ENCODE peak calls at places on chromosomes 1 and 21, in six cellular contexts. Q, S, Z, X, K and G are unnamed samples.

GRCh38 chr1:186474208-186474607 is 13.3 kb upstream of the PDC start:
- DNase-seq in Q (no peak), K (peak), S (no peak), X (peak), Z (no peak), G (no peak)

GRCh38 chr1:157803851-157804250 is 16.1 kb downstream of the FCRL1 start:
- DNase-seq in Q (peak), S (no peak), K (no peak), X (no peak), Z (no peak), G (no peak)

GRCh38 chr1:52266507-52266906 is 99.5 kb downstream of the CC2D1B start:
- DNase-seq in Q (no peak), Z (no peak), K (no peak), X (no peak), S (no peak), G (no peak)

GRCh38 chr1:156680056-156680455 is 2.8 kb upstream of the NES start:
- DNase-seq in S (no peak), K (no peak), Q (no peak), X (no peak), Z (no peak), G (no peak)

GRCh38 chr1:240309804-240310203 is 218.1 kb downstream of the FMN2 start:
- DNase-seq in X (no peak), K (no peak), Z (no peak), S (no peak), Q (no peak), G (no peak)

GRCh38 chr1:8356256-8357209 is 38.6 kb downstream of the SLC45A1 start:
- DNase-seq in Z (no peak), S (no peak), X (no peak), K (no peak), Q (no peak), G (no peak)

GRCh38 chr1:41500378-41500777 is 15.9 kb upstream of the EDN2 start:
- DNase-seq in K (no peak), Z (peak), S (no peak), X (no peak), Q (peak), G (no peak)

GRCh38 chr1:11634759-11635158 is 19.5 kb downstream of the FBXO2 start:
- DNase-seq in Q (no peak), S (no peak), K (no peak), Z (no peak), X (no peak), G (no peak)

GRCh38 chr21:45110873-45111624 is 36.7 kb downstream of the ADARB1 start:
- DNase-seq in X (no peak), S (peak), Q (no peak), K (no peak), Z (no peak), G (no peak)

GRCh38 chr1:217924924-217925323 is 293.8 kb downstream of the SPATA17 start:
- DNase-seq in X (no peak), S (no peak), Z (no peak), Q (no peak), K (no peak), G (no peak)

GRCh38 chr1:182633657-182634281 is 29.6 kb upstream of the RGS16 start:
- DNase-seq in Z (no peak), K (no peak), S (no peak), Q (no peak), X (no peak), G (no peak)

GRCh38 chr1:39829791-39830533 is 41.3 kb upstream of the BMP8B start:
- DNase-seq in X (no peak), Q (no peak), S (no peak), Z (no peak), K (no peak), G (no peak)

DNA sequence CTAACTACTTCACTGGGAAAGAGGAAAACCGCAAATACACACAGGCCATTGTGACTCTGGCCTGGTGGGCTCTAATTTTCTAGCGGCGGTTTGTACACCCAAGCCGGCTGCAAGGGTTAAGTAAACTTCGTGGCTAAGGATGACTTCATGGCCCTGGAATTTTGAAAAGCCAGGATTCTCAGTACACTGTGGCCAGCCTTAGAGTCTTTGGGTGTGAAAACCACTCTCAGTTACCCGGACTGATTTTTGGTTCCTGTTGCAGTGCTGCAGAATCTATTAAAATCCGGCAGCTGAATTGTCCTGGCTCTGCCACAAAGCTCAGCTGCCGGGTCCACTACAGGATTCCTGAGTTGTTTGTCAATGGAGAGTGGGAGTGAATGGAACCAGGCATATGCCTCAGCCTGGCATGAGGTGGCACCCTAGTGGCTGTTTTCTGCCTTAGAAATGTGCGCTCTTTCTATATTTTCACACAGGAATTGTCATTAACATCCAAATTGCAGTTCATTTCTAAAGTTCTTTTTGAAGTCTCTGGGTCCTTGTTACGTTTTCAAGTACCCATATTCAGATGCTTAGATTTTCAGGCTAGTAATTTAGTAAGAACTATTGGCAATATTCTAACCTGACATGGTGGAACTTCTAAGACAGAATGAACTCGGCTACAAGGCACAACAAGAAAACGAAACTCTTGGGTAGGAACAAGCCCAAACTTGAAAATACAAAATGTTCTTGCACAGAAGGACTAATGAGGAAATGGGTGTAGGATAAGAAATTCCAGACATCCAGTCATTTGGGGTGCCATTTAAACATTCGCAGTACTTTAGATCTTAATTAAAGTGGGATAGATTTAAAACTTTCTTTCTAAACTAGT is 255.9 kb downstream of the NFIA start:
- DNase-seq in K (peak), S (no peak), Z (peak), Q (peak), X (peak), G (no peak)
- TF ChIP-seq CTCF in K (peak), S (no peak), Z (no peak), Q (peak), X (peak), G (no peak)

DNA sequence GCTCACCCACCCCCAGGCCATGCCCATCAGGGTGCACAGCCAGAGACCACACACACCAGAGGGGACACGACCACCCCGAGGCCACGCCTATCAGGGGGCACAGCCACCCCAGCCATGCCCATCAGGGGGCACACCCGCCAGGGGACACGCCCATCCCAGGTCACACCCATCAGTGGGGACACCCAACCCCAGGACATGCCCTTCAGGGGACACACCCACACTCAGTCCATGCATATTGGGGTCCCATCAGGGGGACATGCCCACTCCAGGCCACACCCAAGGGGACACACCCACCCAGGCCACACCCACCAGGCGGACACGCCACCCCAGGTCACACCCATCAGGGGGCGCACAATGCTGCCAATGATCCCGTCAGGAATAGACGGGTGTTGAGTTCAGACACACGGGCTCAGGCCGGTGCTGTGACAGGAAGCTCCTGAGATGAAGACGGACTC is 20.7 kb downstream of the MCM3AP start:
- DNase-seq in Z (no peak), X (no peak), S (no peak), Q (no peak), K (no peak), G (no peak)
- TF ChIP-seq CTCF in Z (no peak), X (no peak), S (no peak), Q (no peak), K (no peak), G (no peak)

GRCh38 chr1:246528933-246529731 is 22.1 kb upstream of the SMYD3 start:
- DNase-seq in Z (no peak), K (no peak), S (no peak), Q (no peak), X (no peak), G (no peak)
- TF ChIP-seq CTCF in Z (no peak), K (no peak), S (no peak), Q (no peak), X (no peak), G (no peak)

GRCh38 chr1:44316231-44316759 is 38.8 kb downstream of the ERI3 start:
- DNase-seq in X (no peak), K (peak), Z (no peak), S (no peak), Q (no peak), G (no peak)
- TF ChIP-seq CTCF in X (no peak), K (no peak), Z (no peak), S (no peak), Q (no peak), G (no peak)

GRCh38 chr1:232611834-232612233 is 18.1 kb downstream of the SIPA1L2 start:
- DNase-seq in K (no peak), Q (no peak), Z (no peak), S (no peak), X (no peak), G (no peak)
- TF ChIP-seq CTCF in K (no peak), Q (no peak), Z (no peak), S (no peak), X (no peak), G (no peak)

DNA sequence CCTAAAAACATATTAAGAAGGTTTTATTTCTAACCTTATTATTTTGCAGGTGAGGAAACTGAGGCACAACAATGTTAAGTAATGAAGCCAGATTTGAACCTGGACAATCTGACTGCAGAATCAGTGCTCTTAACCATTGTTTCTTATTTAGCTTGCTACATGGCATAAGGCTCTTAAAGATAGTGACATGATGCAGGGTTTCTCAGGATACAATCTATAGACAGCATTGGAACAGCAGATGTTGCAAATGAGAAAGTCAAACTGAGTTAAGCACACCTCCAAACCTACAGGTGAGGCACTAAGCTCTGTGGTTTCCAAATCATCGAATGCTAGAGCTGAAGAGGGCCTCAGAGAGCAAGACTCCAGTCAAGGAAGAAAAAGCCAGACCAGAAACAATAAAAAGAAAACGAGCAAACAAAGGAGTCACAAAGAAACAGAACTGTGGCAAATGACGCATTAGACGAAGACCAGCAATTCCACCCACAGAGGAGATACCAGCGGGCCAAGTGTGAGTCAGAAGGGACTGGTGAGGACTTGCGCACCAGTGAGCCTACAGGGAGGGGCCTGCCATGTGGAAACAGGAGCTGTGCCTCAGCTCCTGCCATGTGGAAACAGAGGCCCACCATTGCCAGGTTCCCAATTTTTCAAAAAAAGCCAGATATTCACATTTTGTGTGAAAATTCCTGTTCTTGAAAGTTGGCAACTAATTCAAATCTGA is 14.4 kb downstream of the CD58 start:
- DNase-seq in X (no peak), Q (peak), K (peak), S (no peak), Z (peak), G (peak)
- TF ChIP-seq CTCF in X (no peak), Q (no peak), K (peak), S (no peak), Z (no peak), G (no peak)

GRCh38 chr1:167056529-167057296 is 33.5 kb downstream of the GPA33 start:
- DNase-seq in S (peak), Z (no peak), K (no peak), Q (no peak), X (no peak), G (no peak)

GRCh38 chr1:167054531-167054930 is 35.6 kb downstream of the GPA33 start:
- DNase-seq in K (no peak), Q (no peak), S (no peak), X (no peak), Z (no peak), G (no peak)

GRCh38 chr1:167051907-167052306 is 38.3 kb downstream of the GPA33 start:
- DNase-seq in Q (no peak), X (no peak), K (no peak), S (no peak), Z (no peak), G (no peak)

GRCh38 chr1:167054946-167055630 is 35.1 kb downstream of the GPA33 start:
- DNase-seq in Q (no peak), Z (no peak), S (no peak), K (no peak), X (no peak), G (no peak)

GRCh38 chr1:167052389-167052788 is 37.8 kb downstream of the GPA33 start:
- DNase-seq in S (no peak), Z (no peak), X (no peak), K (no peak), Q (no peak), G (no peak)
- TF ChIP-seq CTCF in S (peak), Z (no peak), X (peak), K (peak), Q (no peak), G (no peak)

GRCh38 chr21:29221259-29221744 is 77.4 kb upstream of the BACH1 start:
- DNase-seq in K (peak), Q (no peak), X (no peak), Z (no peak), S (no peak), G (no peak)
- TF ChIP-seq CTCF in K (no peak), Q (no peak), X (no peak), Z (no peak), S (no peak), G (no peak)

GRCh38 chr1:226185153-226186036 is 1.1 kb downstream of the ACBD3 start:
- DNase-seq in S (no peak), Z (no peak), Q (no peak), K (peak), X (no peak), G (no peak)

GRCh38 chr1:226187380-226187779 is 839 bp upstream of the ACBD3 start:
- DNase-seq in K (no peak), Q (no peak), Z (no peak), S (no peak), X (no peak), G (no peak)

GRCh38 chr1:226186124-226187018 is at the start of gene ACBD3:
- DNase-seq in X (peak), Q (peak), S (peak), Z (peak), K (peak), G (peak)

GRCh38 chr1:226187019-226187322 is 430 bp upstream of the ACBD3 start:
- DNase-seq in X (no peak), S (no peak), Z (no peak), Q (no peak), K (no peak), G (no peak)

DNA sequence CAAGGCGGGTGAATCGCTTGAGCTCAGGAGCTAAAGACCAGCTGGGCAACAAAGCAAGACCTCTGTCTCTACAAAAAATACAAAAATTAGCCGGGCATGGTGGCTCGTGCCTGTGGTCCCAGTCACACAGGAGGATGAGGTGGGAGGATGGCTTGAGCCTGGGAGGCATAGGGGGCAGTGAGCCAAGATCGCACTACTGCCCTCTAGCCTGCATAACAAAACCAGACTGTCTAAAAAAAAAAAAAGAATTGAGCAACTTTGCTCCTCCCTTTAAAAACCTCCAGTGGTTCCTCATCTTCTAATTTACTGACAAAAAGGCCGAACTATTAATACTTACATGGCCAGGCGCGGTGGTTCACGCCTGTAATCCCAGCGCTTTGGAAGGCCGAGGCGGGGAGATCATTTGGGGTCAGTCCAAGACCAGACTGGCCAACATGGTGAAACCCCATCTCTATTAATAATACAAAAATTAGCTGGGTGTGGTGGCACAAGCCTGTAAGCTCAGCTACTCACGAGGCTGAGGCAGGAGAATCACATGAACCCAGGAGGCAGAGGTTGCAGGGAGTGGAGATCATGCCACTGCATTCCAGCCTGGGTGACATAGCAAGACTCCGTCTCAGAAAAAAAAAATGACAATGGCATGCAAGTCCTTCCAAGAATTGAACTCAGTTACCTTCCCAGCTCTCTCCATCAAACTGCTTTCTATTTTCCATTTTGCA is 4.4 kb downstream of the ACBD3 start:
- DNase-seq in Q (peak), S (peak), Z (peak), X (peak), K (peak), G (peak)
- TF ChIP-seq CTCF in Q (peak), S (no peak), Z (no peak), X (peak), K (peak), G (no peak)